ENCODE peak calls at places on chromosome 4, in seven cellular contexts. U, S, W, E, K, L and H are unnamed samples.

GRCh38 chr4:89879201-89879600 is 15.5 kb upstream of the MMRN1 start:
- DNase-seq in S (no peak), K (no peak), U (no peak), L (no peak), W (no peak), E (no peak), H (no peak)

GRCh38 chr4:163166041-163166579 is 580 bp downstream of the NAF1 start:
- DNase-seq in S (no peak), W (peak), L (peak), E (peak), K (peak), U (peak), H (peak)

GRCh38 chr4:141350122-141350904 is 129.6 kb downstream of the ZNF330 start:
- DNase-seq in K (no peak), S (no peak), U (no peak), E (no peak), L (peak), W (no peak), H (no peak)

GRCh38 chr4:66294626-66295025 is 624.3 kb upstream of the EPHA5 start:
- DNase-seq in L (no peak), U (no peak), K (no peak), W (no peak), S (no peak), E (no peak), H (no peak)

GRCh38 chr4:111449657-111450056 is 695.6 kb upstream of the FAM241A start:
- DNase-seq in L (no peak), W (no peak), U (no peak), S (no peak), K (no peak), E (no peak), H (no peak)

GRCh38 chr4:139558235-139559094 is 2.4 kb upstream of the SETD7 start:
- DNase-seq in K (no peak), U (no peak), L (no peak), W (no peak), E (no peak), S (no peak), H (no peak)

GRCh38 chr4:7806080-7806630 is 133.5 kb downstream of the AFAP1 start:
- DNase-seq in K (no peak), W (no peak), S (no peak), E (no peak), U (peak), L (peak), H (peak)

GRCh38 chr4:167129146-167129545 is 105.1 kb downstream of the SPOCK3 start:
- DNase-seq in K (no peak), E (no peak), L (no peak), S (no peak), W (no peak), U (no peak), H (no peak)

GRCh38 chr4:113952452-113953029 is 26.9 kb downstream of the ARSJ start:
- DNase-seq in L (no peak), S (peak), E (peak), U (peak), W (no peak), K (peak), H (peak)

GRCh38 chr4:44368413-44369167 is 80.0 kb downstream of the KCTD8 start:
- DNase-seq in W (no peak), K (no peak), U (no peak), S (no peak), L (no peak), E (no peak), H (no peak)

GRCh38 chr4:24703298-24703697 is 92.1 kb upstream of the SOD3 start:
- DNase-seq in K (no peak), U (no peak), W (no peak), L (no peak), E (no peak), S (no peak), H (no peak)

GRCh38 chr4:143273170-143273917 is 63.3 kb upstream of the GAB1 start:
- DNase-seq in L (no peak), K (no peak), S (no peak), W (no peak), E (no peak), U (no peak), H (no peak)

GRCh38 chr4:113996599-113997177 is 17.2 kb upstream of the ARSJ start:
- DNase-seq in K (no peak), U (no peak), S (no peak), L (no peak), W (no peak), E (no peak), H (no peak)

GRCh38 chr4:26804451-26804850 is 56.2 kb upstream of the STIM2 start:
- DNase-seq in K (no peak), W (no peak), E (no peak), L (no peak), S (no peak), U (no peak), H (no peak)

GRCh38 chr4:16226816-16227461 is 668 bp upstream of the TAPT1 start:
- DNase-seq in K (peak), L (peak), S (no peak), W (peak), U (peak), E (peak), H (peak)

GRCh38 chr4:142095886-142096605 is 459.7 kb downstream of the IL15 start:
- DNase-seq in L (no peak), S (no peak), E (no peak), K (no peak), W (no peak), U (no peak), H (no peak)

GRCh38 chr4:10018818-10019438 is 2.4 kb downstream of the SLC2A9 start:
- DNase-seq in L (peak), E (peak), W (peak), K (peak), S (peak), U (peak), H (peak)

GRCh38 chr4:130479020-130479419 is 1383.1 kb downstream of the C4orf33 start:
- DNase-seq in W (no peak), U (no peak), E (no peak), L (no peak), K (no peak), S (no peak), H (no peak)

GRCh38 chr4:184899261-184900134 is 73.7 kb upstream of the ACSL1 start:
- DNase-seq in K (no peak), E (no peak), W (no peak), L (peak), S (no peak), U (no peak), H (no peak)

GRCh38 chr4:138835833-138836521 is 179.6 kb upstream of the NOCT start:
- DNase-seq in L (no peak), W (no peak), U (peak), E (no peak), K (peak), S (no peak), H (no peak)

GRCh38 chr4:105474110-105474518 is 252 bp upstream of the PPA2 start:
- DNase-seq in K (no peak), W (no peak), U (peak), S (no peak), L (peak), E (no peak), H (peak)

GRCh38 chr4:28886934-28887333 is 1833.2 kb upstream of the PCDH7 start:
- DNase-seq in S (no peak), E (no peak), U (no peak), W (no peak), K (no peak), L (no peak), H (no peak)

GRCh38 chr4:153513596-153513995 is 47.4 kb downstream of the TMEM131L start:
- DNase-seq in U (no peak), L (no peak), E (no peak), K (no peak), W (no peak), S (no peak), H (no peak)

GRCh38 chr4:168839758-168840385 is 170.2 kb downstream of the CBR4 start:
- DNase-seq in U (no peak), S (no peak), K (no peak), W (no peak), L (no peak), E (no peak), H (no peak)

GRCh38 chr4:137678796-137679195 is 146.5 kb upstream of the PCDH18 start:
- DNase-seq in E (no peak), K (no peak), W (no peak), S (no peak), L (no peak), U (no peak), H (no peak)

GRCh38 chr4:59818656-59819055 is 1381.5 kb upstream of the ADGRL3 start:
- DNase-seq in K (peak), U (no peak), S (peak), E (no peak), L (no peak), W (no peak), H (no peak)

GRCh38 chr4:1211951-1212545 is 36.9 kb downstream of the CTBP1 start:
- DNase-seq in U (no peak), E (no peak), L (no peak), K (no peak), S (no peak), W (no peak), H (no peak)

GRCh38 chr4:53705151-53705764 is 114.0 kb upstream of the LNX1 start:
- DNase-seq in U (no peak), W (no peak), E (no peak), S (peak), K (peak), L (no peak), H (no peak)

GRCh38 chr4:25258980-25259578 is 25.2 kb downstream of the PI4K2B start:
- DNase-seq in E (no peak), K (no peak), S (no peak), L (no peak), W (no peak), U (no peak), H (no peak)

GRCh38 chr4:2745981-2746806 is 9.9 kb downstream of the TNIP2 start:
- DNase-seq in E (no peak), W (peak), L (peak), S (peak), K (peak), U (peak), H (no peak)

GRCh38 chr4:21470531-21470930 is 478.0 kb downstream of the KCNIP4 start:
- DNase-seq in E (no peak), K (no peak), W (no peak), L (no peak), U (peak), S (no peak), H (no peak)

GRCh38 chr4:2041234-2042130 is 17.6 kb upstream of the NAT8L start:
- DNase-seq in K (peak), W (peak), L (peak), S (peak), E (peak), U (peak), H (peak)

GRCh38 chr4:39410415-39410814 is 3.7 kb downstream of the KLB start:
- DNase-seq in S (no peak), W (no peak), K (no peak), U (no peak), L (no peak), E (no peak), H (no peak)
- TF ChIP-seq CTCF in S (peak), W (peak), K (no peak), U (no peak), L (no peak), E (no peak), H (no peak)

GRCh38 chr4:164718817-164719216 is 35.1 kb upstream of the SMIM31 start:
- DNase-seq in L (no peak), K (no peak), E (no peak), U (no peak), W (no peak), S (no peak), H (no peak)

DNA sequence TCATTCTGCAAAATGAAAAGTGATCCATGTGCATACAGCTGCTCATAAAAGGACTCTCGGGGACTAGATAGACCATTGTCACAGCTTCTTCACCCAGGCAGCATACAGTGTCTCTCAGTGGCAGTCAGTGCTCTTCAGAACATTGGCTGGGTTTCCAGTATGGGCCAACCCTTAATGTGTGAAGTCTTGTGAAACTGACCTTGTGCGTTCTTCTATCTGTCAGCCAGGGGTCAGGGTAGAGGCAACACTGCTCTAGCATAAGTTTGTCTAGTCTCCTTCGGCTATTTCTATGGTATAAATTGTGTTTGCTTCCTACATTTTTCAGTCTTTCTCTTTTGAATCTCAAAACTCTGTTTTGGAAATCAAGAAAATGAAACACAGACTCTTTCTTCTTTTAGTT is 37.0 kb upstream of the SMIM31 start:
- DNase-seq in S (no peak), K (no peak), L (no peak), U (no peak), E (no peak), W (no peak), H (no peak)
- TF ChIP-seq CTCF in S (peak), K (peak), L (no peak), U (no peak), E (peak), W (no peak), H (no peak)

DNA sequence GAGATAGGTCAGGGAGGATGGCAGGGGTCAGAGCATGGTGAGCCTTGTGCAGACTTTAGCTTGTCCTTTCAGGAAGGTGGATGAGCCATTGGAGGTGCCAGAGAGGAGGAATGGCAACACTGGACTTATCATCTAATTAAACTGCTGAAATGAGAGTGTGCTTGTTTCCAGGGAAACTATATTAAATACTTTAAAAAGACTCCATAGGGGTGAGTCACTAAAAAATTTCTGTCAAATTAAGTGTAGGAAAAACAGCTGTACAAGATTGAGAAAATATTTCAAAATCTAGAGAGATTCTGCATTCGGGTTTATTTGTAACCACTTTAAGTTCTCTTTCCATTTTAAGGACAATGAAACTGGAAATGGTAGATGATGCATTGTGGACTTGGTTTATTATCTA is 11.4 kb downstream of the FRAS1 start:
- DNase-seq in S (no peak), L (no peak), K (no peak), U (no peak), W (no peak), E (no peak), H (no peak)
- TF ChIP-seq CTCF in S (no peak), L (no peak), K (no peak), U (no peak), W (no peak), E (no peak), H (no peak)

GRCh38 chr4:17762705-17763104 is 18.7 kb downstream of the FAM184B start:
- DNase-seq in S (no peak), L (no peak), U (no peak), K (no peak), W (no peak), E (no peak), H (no peak)
- TF ChIP-seq CTCF in S (peak), L (no peak), U (no peak), K (peak), W (no peak), E (no peak), H (no peak)